ENCODE peak calls at places on chromosomes 7 and 10, in seven cellular contexts. T is H7, Y is tibial artery, X is hepatocyte, S is fibroblast of mammary gland, L is NB4, M is A549. Z is an unnamed sample.

GRCh38 chr7:101542527-101543241 is 86.4 kb downstream of the MYL10 start:
- DNase-seq in T (peak; percentile 93), Y (peak; percentile 78), X (peak; percentile 85), S (peak; percentile 38), L (peak; percentile 70), M (peak; percentile 67), Z (peak; percentile 15)

GRCh38 chr10:93336110-93336509 is 146.0 kb downstream of the MYOF start:
- DNase-seq in T (no peak), Y (no peak), X (no peak), S (no peak), L (no peak), M (no peak), Z (no peak)

GRCh38 chr10:73588656-73589055 is 2.5 kb downstream of the USP54 start:
- DNase-seq in T (no peak), Y (no peak), X (peak; percentile 26), S (peak; percentile 27), L (no peak), M (no peak), Z (no peak)

GRCh38 chr10:103333934-103334520 is 16.9 kb downstream of the PCGF6 start:
- DNase-seq in T (peak; percentile 42), Y (no peak), X (peak; percentile 17), S (peak; percentile 42), L (peak; percentile 34), M (peak; percentile 35), Z (no peak)

GRCh38 chr10:59393349-59393748 is 31.0 kb upstream of the FAM13C start:
- DNase-seq in T (no peak), Y (no peak), X (no peak), S (peak; percentile 28), L (no peak), M (no peak), Z (no peak)

GRCh38 chr10:121927841-121928527 is at the start of gene ATE1:
- DNase-seq in T (peak; percentile 94), Y (peak; percentile 93), X (peak; percentile 97), S (peak; percentile 89), L (peak; percentile 96), M (peak; percentile 92), Z (no peak)

GRCh38 chr7:92546856-92547497 is 18.4 kb downstream of the RBM48 start:
- DNase-seq in T (no peak), Y (no peak), X (no peak), S (no peak), L (no peak), M (no peak), Z (no peak)

GRCh38 chr10:49153971-49154370 is 20.1 kb upstream of the FAM170B start:
- DNase-seq in T (no peak), Y (no peak), X (no peak), S (peak; percentile 74), L (peak; percentile 11), M (no peak), Z (no peak)

GRCh38 chr7:149497467-149498261 is at the start of gene ZNF746:
- DNase-seq in T (peak; percentile 96), Y (peak; percentile 75), X (peak; percentile 95), S (peak; percentile 75), L (peak; percentile 93), M (peak; percentile 84), Z (peak; percentile 49)

GRCh38 chr10:71285180-71285545 is 33.9 kb upstream of the SLC29A3 start:
- DNase-seq in T (peak; percentile 97), Y (no peak), X (peak; percentile 81), S (peak; percentile 44), L (peak; percentile 48), M (peak; percentile 39), Z (no peak)

GRCh38 chr7:157279679-157279972 is 57.2 kb upstream of the DNAJB6 start:
- DNase-seq in T (no peak), Y (no peak), X (no peak), S (no peak), L (no peak), M (no peak), Z (no peak)
- H3K4me3 ChIP-seq in T (no peak overlapping the region), Y (peak overlapping the region; percentile 55), X (no peak overlapping the region), S (peak overlapping the region; percentile 28), L (no peak overlapping the region), M (no peak overlapping the region), Z (peak overlapping the region; percentile 61)

GRCh38 chr7:2811476-2812118 is 32.5 kb downstream of the GNA12 start:
- DNase-seq in T (no peak), Y (peak; percentile 52), X (peak; percentile 47), S (peak; percentile 56), L (peak; percentile 67), M (no peak), Z (no peak)
- H3K4me3 ChIP-seq in T (no peak overlapping the region), Y (peak overlapping the region; percentile 37), X (no peak overlapping the region), S (peak overlapping the region; percentile 4), L (no peak overlapping the region), M (no peak overlapping the region), Z (no peak overlapping the region)

GRCh38 chr10:79101560-79101971 is 32.8 kb downstream of the ZMIZ1 start:
- DNase-seq in T (peak; percentile 54), Y (no peak), X (no peak), S (no peak), L (no peak), M (no peak), Z (no peak)

GRCh38 chr10:79103078-79103477 is 34.3 kb downstream of the ZMIZ1 start:
- DNase-seq in T (no peak), Y (no peak), X (no peak), S (no peak), L (peak; percentile 29), M (no peak), Z (no peak)

GRCh38 chr10:79100761-79101160 is 32.0 kb downstream of the ZMIZ1 start:
- DNase-seq in T (peak; percentile 38), Y (no peak), X (no peak), S (no peak), L (no peak), M (no peak), Z (no peak)

GRCh38 chr10:79103585-79103984 is 34.8 kb downstream of the ZMIZ1 start:
- DNase-seq in T (no peak), Y (no peak), X (no peak), S (no peak), L (no peak), M (no peak), Z (no peak)

GRCh38 chr10:79102056-79102874 is 33.5 kb downstream of the ZMIZ1 start:
- DNase-seq in T (peak; percentile 82), Y (peak; percentile 80), X (peak; percentile 67), S (no peak), L (no peak), M (no peak), Z (no peak)
- H3K4me3 ChIP-seq in T (no peak overlapping the region), Y (no peak overlapping the region), X (no peak overlapping the region), S (no peak overlapping the region), L (no peak overlapping the region), M (no peak overlapping the region), Z (no peak overlapping the region)

DNA sequence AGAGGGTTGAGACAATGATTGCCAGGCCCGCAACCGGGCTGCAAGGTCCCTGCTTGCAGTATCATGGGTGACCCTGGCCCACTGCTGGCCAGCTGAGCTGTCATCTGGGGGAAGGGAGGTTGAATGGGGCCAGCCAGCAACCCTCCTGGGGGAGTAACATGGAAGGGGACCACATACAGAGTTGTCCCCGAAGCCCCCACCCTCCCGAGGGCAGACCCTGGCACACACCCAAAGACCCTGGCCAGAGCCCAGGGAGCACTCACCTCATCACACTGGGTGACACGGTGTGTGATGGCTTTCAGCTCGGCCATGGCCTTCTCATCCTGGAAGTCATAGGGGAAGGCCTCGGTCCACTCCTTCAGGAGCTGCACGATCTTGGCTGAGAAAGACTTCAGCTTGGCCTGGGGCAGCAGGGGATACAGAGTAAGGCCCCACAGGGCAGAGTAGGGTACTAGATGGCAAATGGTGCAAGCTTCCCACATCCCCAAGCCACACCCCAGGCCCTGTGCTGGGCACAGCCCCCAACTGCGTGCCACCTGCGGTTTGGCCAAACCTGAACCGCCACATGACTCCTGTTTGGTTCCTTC is 63.4 kb downstream of the CSGALNACT2 start:
- DNase-seq in T (peak; percentile 46), Y (peak; percentile 15), X (no peak), S (no peak), L (no peak), M (no peak), Z (no peak)
- H3K4me3 ChIP-seq in T (no peak overlapping the region), Y (no peak overlapping the region), X (no peak overlapping the region), S (no peak overlapping the region), L (no peak overlapping the region), M (no peak overlapping the region), Z (no peak overlapping the region)

GRCh38 chr10:24449769-24450310 is 240.9 kb downstream of the KIAA1217 start:
- DNase-seq in T (no peak), Y (no peak), X (no peak), S (no peak), L (no peak), M (no peak), Z (no peak)
- H3K4me3 ChIP-seq in T (no peak overlapping the region), Y (no peak overlapping the region), X (no peak overlapping the region), S (no peak overlapping the region), L (no peak overlapping the region), M (no peak overlapping the region), Z (no peak overlapping the region)

GRCh38 chr10:5761220-5761619 is 52.0 kb downstream of the GDI2 start:
- DNase-seq in T (no peak), Y (no peak), X (no peak), S (no peak), L (no peak), M (no peak), Z (no peak)
- H3K4me3 ChIP-seq in T (no peak overlapping the region), Y (no peak overlapping the region), X (no peak overlapping the region), S (no peak overlapping the region), L (no peak overlapping the region), M (no peak overlapping the region), Z (no peak overlapping the region)

GRCh38 chr10:77279207-77279606 is 358.4 kb downstream of the KCNMA1 start:
- DNase-seq in T (no peak), Y (no peak), X (no peak), S (peak; percentile 70), L (no peak), M (no peak), Z (no peak)

GRCh38 chr10:77282163-77282562 is 355.4 kb downstream of the KCNMA1 start:
- DNase-seq in T (no peak), Y (no peak), X (no peak), S (no peak), L (no peak), M (no peak), Z (no peak)

GRCh38 chr10:77283326-77283725 is 354.3 kb downstream of the KCNMA1 start:
- DNase-seq in T (no peak), Y (no peak), X (no peak), S (no peak), L (no peak), M (no peak), Z (no peak)

GRCh38 chr10:77284797-77285196 is 352.8 kb downstream of the KCNMA1 start:
- DNase-seq in T (no peak), Y (no peak), X (no peak), S (no peak), L (no peak), M (no peak), Z (no peak)

DNA sequence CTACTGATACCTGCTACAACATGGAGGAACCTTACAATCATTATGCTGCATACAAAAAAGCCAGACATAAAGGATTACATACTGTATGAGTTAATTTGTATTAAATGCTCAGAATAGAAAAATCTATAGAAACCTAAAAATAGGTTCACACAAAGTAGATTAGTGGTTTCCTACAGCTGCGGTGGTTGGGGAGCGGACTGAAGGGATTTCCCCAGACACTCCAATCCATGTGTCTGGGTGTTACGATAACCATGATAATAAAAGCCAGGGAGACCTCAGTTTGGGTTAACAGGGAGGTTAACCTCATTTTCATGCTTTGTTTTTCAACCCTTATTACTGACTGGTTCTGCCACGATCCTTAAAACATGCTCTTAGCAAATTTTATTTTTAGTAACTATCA is 355.9 kb downstream of the KCNMA1 start:
- DNase-seq in T (no peak), Y (no peak), X (no peak), S (no peak), L (no peak), M (no peak), Z (no peak)
- H3K4me3 ChIP-seq in T (no peak overlapping the region), Y (no peak overlapping the region), X (no peak overlapping the region), S (no peak overlapping the region), L (no peak overlapping the region), M (no peak overlapping the region), Z (no peak overlapping the region)